ENCODE peak calls at places on chromosomes 5 and 9, in eight cellular contexts. G is HT-29; T is AG10803; I is effector memory CD8-positive, alpha-beta T cell; O is psoas muscle; Y is GM04503; V is nucleus accumbens; C is KG1. A is an unnamed sample.
A peak's percentile ranks its signal among the peaks of the same experiment; 100 is the strongest.

GRCh38 chr5:40813698-40814281 is 15.6 kb upstream of the PRKAA1 start:
- DNase-seq in C (no peak), G (no peak), V (no peak), T (no peak), I (no peak), O (no peak), Y (no peak), A (no peak)

GRCh38 chr9:71355884-71356283 is 234.5 kb upstream of the TRPM3 start:
- DNase-seq in T (no peak), Y (no peak), I (no peak), C (no peak), V (no peak), G (peak; percentile 42), O (no peak), A (no peak)

GRCh38 chr5:32709789-32710334 is 1.3 kb upstream of the NPR3 start:
- DNase-seq in V (no peak), C (peak; percentile 73), G (peak; percentile 60), O (peak; percentile 77), Y (peak; percentile 50), T (peak; percentile 81), I (no peak), A (peak; percentile 80)

GRCh38 chr9:78261403-78262001 is 25.6 kb downstream of the CEP78 start:
- DNase-seq in C (peak; percentile 6), G (peak; percentile 44), T (peak; percentile 52), O (no peak), I (no peak), Y (no peak), V (no peak), A (peak; percentile 23)

GRCh38 chr9:93575706-93576295 is 583 bp upstream of the PHF2 start:
- DNase-seq in T (peak; percentile 48), Y (no peak), C (no peak), V (no peak), O (peak; percentile 77), G (peak; percentile 41), I (peak; percentile 50), A (no peak)

GRCh38 chr9:120478208-120478607 is 101.8 kb downstream of the CDK5RAP2 start:
- DNase-seq in Y (no peak), V (no peak), C (no peak), I (no peak), G (no peak), T (peak; percentile 41), O (no peak), A (no peak)

GRCh38 chr5:96023518-96023917 is 61.9 kb upstream of the ELL2 start:
- DNase-seq in V (no peak), Y (no peak), I (no peak), T (peak; percentile 78), C (no peak), G (no peak), O (no peak), A (no peak)

GRCh38 chr9:123450096-123450495 is 94.1 kb downstream of the CRB2 start:
- DNase-seq in Y (no peak), O (no peak), V (no peak), C (no peak), I (no peak), T (no peak), G (no peak), A (no peak)

GRCh38 chr9:127862075-127863011 is 7.9 kb upstream of the ENG start:
- DNase-seq in I (peak; percentile 58), T (no peak), G (no peak), V (peak; percentile 17), O (peak; percentile 89), Y (no peak), C (peak; percentile 96), A (no peak)

GRCh38 chr5:147467973-147468508 is 41.8 kb downstream of the DPYSL3 start:
- DNase-seq in T (no peak), O (no peak), C (no peak), I (no peak), G (no peak), Y (no peak), V (no peak), A (no peak)

A was measured in HAP-1.